ENCODE peak calls at places on chromosomes 16 and 17, in eight cellular contexts. H is NCI-H446 treated with DMSO at 0.1 percent for 48 hours; Z is brain pericyte; P is NCI-H510A; W is neural progenitor cell; R is astrocyte of the hippocampus; T is activated CD4-positive, alpha-beta T cell treated with anti-CD3 and anti-CD28 coated beads, Interleukin-2, amount 10 ng/mL, durations not matched to agents 7 days and 5 days; S is stimulated activated CD4-positive, alpha-beta T cell treated with anti-CD3 and anti-CD28 coated beads, Interleukin-1b, Interleukin-23, amount 100 ng/mL, for 48 hours. G is an unnamed sample.

GRCh38 chr16:17392127-17392856 is 78.5 kb downstream of the XYLT1 start:
- DNase-seq in W (no peak), P (no peak), S (no peak), Z (no peak), R (no peak), T (no peak), H (no peak), G (no peak)

GRCh38 chr16:65289022-65289421 is 167.2 kb upstream of the CDH11 start:
- DNase-seq in Z (no peak), T (no peak), H (no peak), R (no peak), P (no peak), W (no peak), S (no peak), G (no peak)

GRCh38 chr16:88471575-88471974 is 18.5 kb downstream of the ZFPM1 start:
- DNase-seq in T (no peak), R (no peak), H (no peak), Z (no peak), P (no peak), W (no peak), S (no peak), G (no peak)

GRCh38 chr17:67366193-67367157 is at the start of gene PSMD12:
- DNase-seq in P (peak; percentile 93), T (peak; percentile 92), H (peak; percentile 76), S (peak; percentile 94), W (peak; percentile 93), R (peak; percentile 96), Z (no peak), G (peak; percentile 96)

GRCh38 chr17:17872468-17873345 is 35.9 kb upstream of the SREBF1 start:
- DNase-seq in Z (no peak), R (no peak), H (no peak), W (no peak), S (no peak), P (no peak), T (no peak), G (no peak)

GRCh38 chr17:76252040-76252954 is 12.0 kb upstream of the RNF157 start:
- DNase-seq in P (no peak), S (peak; percentile 34), Z (no peak), R (no peak), W (no peak), T (peak; percentile 56), H (no peak), G (peak; percentile 61)

GRCh38 chr17:76935331-76935730 is 67.1 kb downstream of the MGAT5B start:
- DNase-seq in P (no peak), T (no peak), Z (no peak), S (no peak), R (peak; percentile 23), H (no peak), W (no peak), G (no peak)

GRCh38 chr16:56649820-56650219 is 1.9 kb upstream of the MT1B start:
- DNase-seq in W (no peak), S (no peak), P (no peak), H (no peak), R (no peak), Z (no peak), T (no peak), G (no peak)

GRCh38 chr16:75265911-75266701 is 14.7 kb upstream of the BCAR1 start:
- DNase-seq in S (no peak), W (peak; percentile 95), H (no peak), R (peak; percentile 92), T (no peak), Z (no peak), P (no peak), G (no peak)

GRCh38 chr17:6254036-6254435 is 180.9 kb downstream of the AIPL1 start:
- DNase-seq in T (no peak), Z (no peak), P (no peak), R (peak; percentile 78), H (peak; percentile 74), S (no peak), W (no peak), G (no peak)

GRCh38 chr17:77404812-77405581 is 264.2 kb downstream of the SEC14L1 start:
- DNase-seq in Z (no peak), W (no peak), H (no peak), R (peak; percentile 82), T (peak; percentile 90), P (no peak), S (peak; percentile 87), G (peak; percentile 94)

GRCh38 chr16:66519974-66520373 is 29.9 kb downstream of the TK2 start:
- DNase-seq in Z (no peak), H (no peak), T (no peak), P (no peak), S (no peak), W (no peak), R (no peak), G (no peak)

GRCh38 chr17:6361733-6362132 is 73.2 kb downstream of the AIPL1 start:
- DNase-seq in R (peak; percentile 34), P (no peak), S (no peak), H (no peak), Z (no peak), T (no peak), W (peak; percentile 40), G (no peak)

GRCh38 chr16:82033006-82033405 is 2.0 kb upstream of the HSD17B2 start:
- DNase-seq in W (no peak), H (no peak), Z (no peak), S (no peak), P (no peak), R (no peak), T (no peak), G (no peak)

GRCh38 chr17:79624658-79625478 is 14.0 kb upstream of the RBFOX3 start:
- DNase-seq in R (no peak), S (no peak), P (no peak), H (no peak), T (no peak), W (no peak), Z (no peak), G (no peak)

GRCh38 chr17:68440526-68440925 is 16.8 kb downstream of the WIPI1 start:
- DNase-seq in H (no peak), R (no peak), W (no peak), P (no peak), T (no peak), S (no peak), Z (no peak), G (no peak)

GRCh38 chr16:970766-971581 is at the start of gene LMF1:
- DNase-seq in T (peak; percentile 96), W (peak; percentile 96), R (peak; percentile 97), P (no peak), S (peak; percentile 96), Z (peak; percentile 38), H (peak; percentile 60), G (peak; percentile 97)

GRCh38 chr16:79066621-79067020 is 533.9 kb downstream of the MAF start:
- DNase-seq in W (peak; percentile 63), H (no peak), P (no peak), S (no peak), Z (no peak), T (no peak), R (peak; percentile 12), G (no peak)

GRCh38 chr16:54774768-54775167 is 155.9 kb upstream of the IRX5 start:
- DNase-seq in H (no peak), T (no peak), P (no peak), R (peak; percentile 44), S (no peak), Z (no peak), W (no peak), G (no peak)

GRCh38 chr17:22695228-22695619 is 1002.9 kb downstream of the KCNJ18 start:
- DNase-seq in Z (no peak), R (no peak), W (no peak), H (no peak), T (no peak), P (no peak), S (no peak), G (no peak)

GRCh38 chr16:491225-491919 is 36.1 kb upstream of the CAPN15 start:
- DNase-seq in H (no peak), T (no peak), W (no peak), Z (no peak), R (peak; percentile 34), P (no peak), S (no peak), G (no peak)

GRCh38 chr17:43917348-43918025 is 10.2 kb upstream of the MPP2 start:
- DNase-seq in W (peak; percentile 66), Z (no peak), H (no peak), S (peak; percentile 39), P (no peak), R (peak; percentile 47), T (peak; percentile 59), G (peak; percentile 71)

GRCh38 chr16:62254847-62255246 is 218.6 kb upstream of the CDH8 start:
- DNase-seq in S (no peak), W (no peak), H (no peak), P (no peak), Z (no peak), R (no peak), T (no peak), G (no peak)

GRCh38 chr16:11757671-11758545 is 15.3 kb upstream of the TXNDC11 start:
- DNase-seq in W (no peak), R (peak; percentile 89), S (no peak), Z (peak; percentile 30), H (no peak), P (no peak), T (no peak), G (no peak)

GRCh38 chr16:48318630-48319029 is 66.6 kb downstream of the SIAH1 start:
- DNase-seq in P (no peak), S (no peak), R (peak; percentile 55), T (peak; percentile 75), H (no peak), W (no peak), Z (peak; percentile 17), G (peak; percentile 29)

GRCh38 chr16:60107920-60108319 is 1373.8 kb upstream of the GOT2 start:
- DNase-seq in T (no peak), H (no peak), W (no peak), P (no peak), R (no peak), S (no peak), Z (no peak), G (no peak)

GRCh38 chr16:84579936-84580335 is 37.9 kb downstream of the COTL1 start:
- DNase-seq in W (no peak), H (no peak), S (no peak), Z (no peak), R (no peak), P (no peak), T (no peak), G (no peak)

GRCh38 chr17:57874434-57875108 is 24.7 kb upstream of the MRPS23 start:
- DNase-seq in P (no peak), T (no peak), W (peak; percentile 88), H (peak; percentile 94), S (peak; percentile 25), R (peak; percentile 98), Z (peak; percentile 89), G (peak; percentile 54)

GRCh38 chr16:4264546-4264945 is 8.3 kb downstream of the TFAP4 start:
- DNase-seq in S (no peak), T (no peak), Z (no peak), P (no peak), W (no peak), H (no peak), R (no peak), G (no peak)

GRCh38 chr17:78884876-78885667 is 17.9 kb downstream of the CEP295NL start:
- DNase-seq in W (no peak), Z (no peak), P (no peak), S (no peak), R (no peak), T (no peak), H (no peak), G (no peak)

GRCh38 chr16:8278181-8278580 is 312.1 kb downstream of the TMEM114 start:
- DNase-seq in Z (no peak), W (no peak), H (no peak), R (peak; percentile 5), P (no peak), T (no peak), S (no peak), G (no peak)

GRCh38 chr16:75306102-75306762 is 54.8 kb upstream of the BCAR1 start:
- DNase-seq in Z (no peak), P (no peak), R (no peak), S (no peak), T (no peak), W (no peak), H (no peak), G (no peak)

GRCh38 chr17:70938311-70938710 is 769.0 kb downstream of the KCNJ2 start:
- DNase-seq in Z (no peak), W (no peak), P (peak; percentile 52), S (no peak), T (no peak), H (no peak), R (no peak), G (no peak)

GRCh38 chr17:10683853-10684252 is 13.5 kb downstream of the SCO1 start:
- DNase-seq in Z (no peak), R (peak; percentile 28), P (no peak), W (peak; percentile 41), H (peak; percentile 1), T (no peak), S (no peak), G (no peak)